ENCODE peak calls at places on chromosome 1, in six cellular contexts. One of them, this sample, is unnamed.

GRCh38 chr1:59526240-59526639 is 229.3 kb downstream of the FGGY start:
- DNase-seq in HTR-8/SVneo: no peak
- DNase-seq in stimulated activated CD4-positive, alpha-beta T cell treated with anti-CD3 and anti-CD28 coated beads, TNF-alpha, amount 100 ng/mL, for 48 hours: no peak
- DNase-seq in upper lobe of right lung: no peak
- DNase-seq in adipocyte: peak; percentile 21
- DNase-seq in stimulated activated CD8-positive, alpha-beta memory T cell treated with anti-CD3 and anti-CD28 coated beads, Interleukin-15, amount 100 ng/mL, for 1 hour: no peak
- DNase-seq in this sample: no peak

GRCh38 chr1:91687452-91687851 is 186.8 kb downstream of the CDC7 start:
- DNase-seq in HTR-8/SVneo: no peak
- DNase-seq in stimulated activated CD4-positive, alpha-beta T cell treated with anti-CD3 and anti-CD28 coated beads, TNF-alpha, amount 100 ng/mL, for 48 hours: no peak
- DNase-seq in upper lobe of right lung: no peak
- DNase-seq in adipocyte: peak; percentile 59
- DNase-seq in stimulated activated CD8-positive, alpha-beta memory T cell treated with anti-CD3 and anti-CD28 coated beads, Interleukin-15, amount 100 ng/mL, for 1 hour: no peak
- DNase-seq in this sample: no peak

GRCh38 chr1:5551274-5551966 is 440.8 kb downstream of the NPHP4 start:
- DNase-seq in HTR-8/SVneo: no peak
- DNase-seq in stimulated activated CD4-positive, alpha-beta T cell treated with anti-CD3 and anti-CD28 coated beads, TNF-alpha, amount 100 ng/mL, for 48 hours: no peak
- DNase-seq in upper lobe of right lung: no peak
- DNase-seq in adipocyte: no peak
- DNase-seq in stimulated activated CD8-positive, alpha-beta memory T cell treated with anti-CD3 and anti-CD28 coated beads, Interleukin-15, amount 100 ng/mL, for 1 hour: no peak
- DNase-seq in this sample: no peak

GRCh38 chr1:228429007-228429406 is 12.3 kb upstream of the TRIM17 start:
- DNase-seq in HTR-8/SVneo: no peak
- DNase-seq in stimulated activated CD4-positive, alpha-beta T cell treated with anti-CD3 and anti-CD28 coated beads, TNF-alpha, amount 100 ng/mL, for 48 hours: no peak
- DNase-seq in upper lobe of right lung: no peak
- DNase-seq in adipocyte: no peak
- DNase-seq in stimulated activated CD8-positive, alpha-beta memory T cell treated with anti-CD3 and anti-CD28 coated beads, Interleukin-15, amount 100 ng/mL, for 1 hour: no peak
- DNase-seq in this sample: no peak

GRCh38 chr1:223350361-223350908 is 13.5 kb downstream of the SUSD4 start:
- DNase-seq in HTR-8/SVneo: no peak
- DNase-seq in stimulated activated CD4-positive, alpha-beta T cell treated with anti-CD3 and anti-CD28 coated beads, TNF-alpha, amount 100 ng/mL, for 48 hours: no peak
- DNase-seq in upper lobe of right lung: no peak
- DNase-seq in adipocyte: no peak
- DNase-seq in stimulated activated CD8-positive, alpha-beta memory T cell treated with anti-CD3 and anti-CD28 coated beads, Interleukin-15, amount 100 ng/mL, for 1 hour: no peak
- DNase-seq in this sample: no peak

GRCh38 chr1:54800899-54801759 is at the start of gene TTC22:
- DNase-seq in HTR-8/SVneo: no peak
- DNase-seq in stimulated activated CD4-positive, alpha-beta T cell treated with anti-CD3 and anti-CD28 coated beads, TNF-alpha, amount 100 ng/mL, for 48 hours: peak; percentile 26
- DNase-seq in upper lobe of right lung: peak; percentile 87
- DNase-seq in adipocyte: peak; percentile 21
- DNase-seq in stimulated activated CD8-positive, alpha-beta memory T cell treated with anti-CD3 and anti-CD28 coated beads, Interleukin-15, amount 100 ng/mL, for 1 hour: peak; percentile 51
- DNase-seq in this sample: peak; percentile 44

GRCh38 chr1:36673207-36673606 is 190.5 kb upstream of the CSF3R start:
- DNase-seq in HTR-8/SVneo: no peak
- DNase-seq in stimulated activated CD4-positive, alpha-beta T cell treated with anti-CD3 and anti-CD28 coated beads, TNF-alpha, amount 100 ng/mL, for 48 hours: no peak
- DNase-seq in upper lobe of right lung: no peak
- DNase-seq in adipocyte: no peak
- DNase-seq in stimulated activated CD8-positive, alpha-beta memory T cell treated with anti-CD3 and anti-CD28 coated beads, Interleukin-15, amount 100 ng/mL, for 1 hour: no peak
- DNase-seq in this sample: no peak

GRCh38 chr1:89457046-89457445 is 67.6 kb upstream of the LRRC8B start:
- DNase-seq in HTR-8/SVneo: no peak
- DNase-seq in stimulated activated CD4-positive, alpha-beta T cell treated with anti-CD3 and anti-CD28 coated beads, TNF-alpha, amount 100 ng/mL, for 48 hours: no peak
- DNase-seq in upper lobe of right lung: no peak
- DNase-seq in adipocyte: no peak
- DNase-seq in stimulated activated CD8-positive, alpha-beta memory T cell treated with anti-CD3 and anti-CD28 coated beads, Interleukin-15, amount 100 ng/mL, for 1 hour: no peak
- DNase-seq in this sample: no peak

GRCh38 chr1:158506369-158506987 is 34.5 kb downstream of the OR10R2 start:
- DNase-seq in HTR-8/SVneo: no peak
- DNase-seq in stimulated activated CD4-positive, alpha-beta T cell treated with anti-CD3 and anti-CD28 coated beads, TNF-alpha, amount 100 ng/mL, for 48 hours: peak; percentile 14
- DNase-seq in upper lobe of right lung: no peak
- DNase-seq in adipocyte: peak; percentile 3
- DNase-seq in stimulated activated CD8-positive, alpha-beta memory T cell treated with anti-CD3 and anti-CD28 coated beads, Interleukin-15, amount 100 ng/mL, for 1 hour: no peak
- DNase-seq in this sample: no peak

GRCh38 chr1:214983126-214983869 is 99.2 kb upstream of the KCNK2 start:
- DNase-seq in HTR-8/SVneo: no peak
- DNase-seq in stimulated activated CD4-positive, alpha-beta T cell treated with anti-CD3 and anti-CD28 coated beads, TNF-alpha, amount 100 ng/mL, for 48 hours: no peak
- DNase-seq in upper lobe of right lung: no peak
- DNase-seq in adipocyte: peak; percentile 25
- DNase-seq in stimulated activated CD8-positive, alpha-beta memory T cell treated with anti-CD3 and anti-CD28 coated beads, Interleukin-15, amount 100 ng/mL, for 1 hour: no peak
- DNase-seq in this sample: no peak

GRCh38 chr1:169148472-169149252 is 42.2 kb downstream of the ATP1B1 start:
- DNase-seq in HTR-8/SVneo: no peak
- DNase-seq in stimulated activated CD4-positive, alpha-beta T cell treated with anti-CD3 and anti-CD28 coated beads, TNF-alpha, amount 100 ng/mL, for 48 hours: no peak
- DNase-seq in upper lobe of right lung: no peak
- DNase-seq in adipocyte: no peak
- DNase-seq in stimulated activated CD8-positive, alpha-beta memory T cell treated with anti-CD3 and anti-CD28 coated beads, Interleukin-15, amount 100 ng/mL, for 1 hour: no peak
- DNase-seq in this sample: no peak

GRCh38 chr1:158818991-158819405 is 12.2 kb upstream of the MNDA start:
- DNase-seq in HTR-8/SVneo: no peak
- DNase-seq in stimulated activated CD4-positive, alpha-beta T cell treated with anti-CD3 and anti-CD28 coated beads, TNF-alpha, amount 100 ng/mL, for 48 hours: no peak
- DNase-seq in upper lobe of right lung: no peak
- DNase-seq in adipocyte: no peak
- DNase-seq in stimulated activated CD8-positive, alpha-beta memory T cell treated with anti-CD3 and anti-CD28 coated beads, Interleukin-15, amount 100 ng/mL, for 1 hour: no peak
- DNase-seq in this sample: no peak

GRCh38 chr1:175088523-175088922 is 20.9 kb downstream of the TNN start:
- DNase-seq in HTR-8/SVneo: no peak
- DNase-seq in stimulated activated CD4-positive, alpha-beta T cell treated with anti-CD3 and anti-CD28 coated beads, TNF-alpha, amount 100 ng/mL, for 48 hours: no peak
- DNase-seq in upper lobe of right lung: no peak
- DNase-seq in adipocyte: no peak
- DNase-seq in stimulated activated CD8-positive, alpha-beta memory T cell treated with anti-CD3 and anti-CD28 coated beads, Interleukin-15, amount 100 ng/mL, for 1 hour: no peak
- DNase-seq in this sample: no peak

GRCh38 chr1:25619101-25619890 is 2.7 kb downstream of the MAN1C1 start:
- DNase-seq in HTR-8/SVneo: no peak
- DNase-seq in stimulated activated CD4-positive, alpha-beta T cell treated with anti-CD3 and anti-CD28 coated beads, TNF-alpha, amount 100 ng/mL, for 48 hours: no peak
- DNase-seq in upper lobe of right lung: no peak
- DNase-seq in adipocyte: peak; percentile 52
- DNase-seq in stimulated activated CD8-positive, alpha-beta memory T cell treated with anti-CD3 and anti-CD28 coated beads, Interleukin-15, amount 100 ng/mL, for 1 hour: no peak
- DNase-seq in this sample: no peak

GRCh38 chr1:63937623-63938022 is 163.8 kb downstream of the ROR1 start:
- DNase-seq in HTR-8/SVneo: no peak
- DNase-seq in stimulated activated CD4-positive, alpha-beta T cell treated with anti-CD3 and anti-CD28 coated beads, TNF-alpha, amount 100 ng/mL, for 48 hours: no peak
- DNase-seq in upper lobe of right lung: no peak
- DNase-seq in adipocyte: no peak
- DNase-seq in stimulated activated CD8-positive, alpha-beta memory T cell treated with anti-CD3 and anti-CD28 coated beads, Interleukin-15, amount 100 ng/mL, for 1 hour: no peak
- DNase-seq in this sample: no peak

This sample was measured in GM18507.